ENCODE peak calls at places on chromosome 22, in four cellular contexts. M is HFF-Myc, B is fibroblast of the aortic adventitia, F is foreskin fibroblast. G is an unnamed sample.

GRCh38 chr22:31932863-31933262 is 11.5 kb upstream of the YWHAH start:
- DNase-seq in F (no peak), B (no peak), M (no peak), G (no peak)

GRCh38 chr22:43313497-43314474 is 29.4 kb downstream of the SCUBE1 start:
- DNase-seq in B (peak), M (no peak), F (no peak), G (peak)

GRCh38 chr22:43697894-43698293 is 114.2 kb downstream of the EFCAB6 start:
- DNase-seq in M (no peak), B (no peak), F (no peak), G (no peak)

GRCh38 chr22:33382427-33382826 is 324.2 kb upstream of the SYN3 start:
- DNase-seq in F (no peak), M (no peak), B (no peak), G (no peak)

GRCh38 chr22:43443072-43443471 is 31.3 kb downstream of the MPPED1 start:
- DNase-seq in M (no peak), F (no peak), B (no peak), G (no peak)

GRCh38 chr22:30806391-30806861 is 111.8 kb downstream of the OSBP2 start:
- DNase-seq in M (peak), B (peak), F (peak), G (peak)

GRCh38 chr22:44496844-44497217 is 1.2 kb downstream of the RTL6 start:
- DNase-seq in M (no peak), F (no peak), B (no peak), G (no peak)

GRCh38 chr22:44424867-44425351 is 73.1 kb downstream of the RTL6 start:
- DNase-seq in F (no peak), B (no peak), M (no peak), G (no peak)

GRCh38 chr22:32528984-32529982 is 54.7 kb downstream of the FBXO7 start:
- DNase-seq in F (peak), M (peak), B (peak), G (peak)

GRCh38 chr22:48178536-48178935 is 1416.1 kb downstream of the TBC1D22A start:
- DNase-seq in B (no peak), M (no peak), F (no peak), G (no peak)

GRCh38 chr22:30298005-30298701 is 8.8 kb upstream of the CASTOR1 start:
- DNase-seq in F (no peak), B (no peak), M (no peak), G (no peak)

GRCh38 chr22:33811686-33812085 is 108.6 kb downstream of the LARGE1 start:
- DNase-seq in B (peak), F (no peak), M (no peak), G (no peak)

GRCh38 chr22:35632902-35633301 is 15.3 kb upstream of the APOL6 start:
- DNase-seq in B (no peak), F (no peak), M (no peak), G (no peak)

GRCh38 chr22:26610072-26610958 is 7.5 kb downstream of the CRYBB1 start:
- DNase-seq in M (peak), B (peak), F (peak), G (peak)

GRCh38 chr22:30743257-30744020 is 48.8 kb downstream of the OSBP2 start:
- DNase-seq in B (no peak), F (no peak), M (no peak), G (no peak)

GRCh38 chr22:19524170-19525115 is at the start of gene CLDN5:
- DNase-seq in B (no peak), M (no peak), F (peak), G (peak)

GRCh38 chr22:43128928-43129424 is 14.2 kb downstream of the MCAT start:
- DNase-seq in B (no peak), M (no peak), F (no peak), G (no peak)

GRCh38 chr22:35634981-35635540 is 13.2 kb upstream of the APOL6 start:
- DNase-seq in F (no peak), B (no peak), M (no peak), G (no peak)

GRCh38 chr22:27687984-27688545 is 113.5 kb downstream of the MN1 start:
- DNase-seq in B (no peak), F (no peak), M (no peak), G (no peak)

GRCh38 chr22:38314140-38314991 is 2.9 kb downstream of the CSNK1E start:
- DNase-seq in M (no peak), B (peak), F (no peak), G (peak)

GRCh38 chr22:35552186-35552842 is 11.7 kb downstream of the RASD2 start:
- DNase-seq in B (no peak), M (no peak), F (no peak), G (peak)

GRCh38 chr22:27138471-27138870 is 481.1 kb downstream of the MIAT start:
- DNase-seq in M (no peak), B (no peak), F (no peak), G (no peak)

GRCh38 chr22:27318516-27318915 is 483.0 kb downstream of the MN1 start:
- DNase-seq in F (peak), B (peak), M (peak), G (peak)

GRCh38 chr22:43867839-43868652 is 5.7 kb upstream of the SULT4A1 start:
- DNase-seq in B (peak), F (peak), M (peak), G (peak)

GRCh38 chr22:50696251-50696798 is 23.7 kb downstream of the SHANK3 start:
- DNase-seq in M (no peak), F (no peak), B (no peak), G (no peak)

GRCh38 chr22:50694766-50695420 is 22.3 kb downstream of the SHANK3 start:
- DNase-seq in F (no peak), B (no peak), M (no peak), G (no peak)

GRCh38 chr22:50693462-50693861 is 20.8 kb downstream of the SHANK3 start:
- DNase-seq in F (no peak), B (no peak), M (no peak), G (no peak)

GRCh38 chr22:50695421-50696250 is 23.0 kb downstream of the SHANK3 start:
- DNase-seq in M (no peak), B (no peak), F (no peak), G (no peak)

GRCh38 chr22:50694099-50694498 is 21.5 kb downstream of the SHANK3 start:
- DNase-seq in F (no peak), M (no peak), B (peak), G (peak)
- TF ChIP-seq CTCF in F (no peak), M (no peak), B (no peak), G (no peak)

DNA sequence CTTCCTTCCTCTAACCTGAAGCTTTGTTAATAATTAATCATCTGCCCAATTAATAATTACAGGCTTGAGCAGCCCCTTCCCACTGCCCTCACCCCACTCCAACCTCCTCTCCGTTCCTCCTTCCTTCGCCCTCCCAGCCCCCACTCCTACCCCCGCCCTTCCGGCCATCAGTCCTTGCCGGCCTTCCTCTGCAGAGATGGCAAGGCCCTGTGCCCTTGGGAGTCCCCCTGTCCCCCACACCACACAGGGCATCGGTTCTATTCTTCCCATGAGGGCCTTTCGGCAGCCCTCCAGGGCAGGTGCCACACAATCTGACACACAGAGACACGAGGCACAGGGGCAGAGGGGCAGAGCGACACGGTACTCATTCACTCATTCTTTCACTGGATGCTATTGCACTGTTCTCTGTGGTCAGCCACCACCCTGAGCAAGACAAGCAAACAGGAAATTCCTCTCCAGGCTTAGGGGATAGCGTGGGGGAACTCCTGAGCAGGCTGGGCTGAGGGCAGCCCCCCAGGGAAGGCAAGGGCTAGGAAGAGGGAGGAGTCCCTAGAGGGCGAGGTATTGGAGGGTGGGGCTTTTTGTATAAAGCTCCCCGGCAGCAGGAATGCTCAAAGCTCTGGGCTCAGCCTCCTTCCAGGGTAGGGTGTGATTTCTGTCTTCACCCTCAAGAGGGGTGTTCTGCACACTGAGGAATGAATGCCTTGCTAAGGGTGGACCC is 14.8 kb downstream of the MGAT3 start:
- DNase-seq in B (peak), F (no peak), M (no peak), G (peak)
- H3K4me3 ChIP-seq in B (no peak), F (no peak), M (no peak), G (no peak)

GRCh38 chr22:24498826-24499225 is 3.7 kb downstream of the UPB1 start:
- DNase-seq in B (no peak), M (no peak), F (no peak), G (no peak)

GRCh38 chr22:24500251-24500820 is 5.2 kb downstream of the UPB1 start:
- DNase-seq in F (no peak), B (no peak), M (no peak), G (no peak)

GRCh38 chr22:24497879-24498278 is 2.7 kb downstream of the UPB1 start:
- DNase-seq in B (no peak), F (no peak), M (no peak), G (no peak)

GRCh38 chr22:24501366-24502005 is 6.4 kb downstream of the UPB1 start:
- DNase-seq in M (no peak), B (no peak), F (no peak), G (no peak)

DNA sequence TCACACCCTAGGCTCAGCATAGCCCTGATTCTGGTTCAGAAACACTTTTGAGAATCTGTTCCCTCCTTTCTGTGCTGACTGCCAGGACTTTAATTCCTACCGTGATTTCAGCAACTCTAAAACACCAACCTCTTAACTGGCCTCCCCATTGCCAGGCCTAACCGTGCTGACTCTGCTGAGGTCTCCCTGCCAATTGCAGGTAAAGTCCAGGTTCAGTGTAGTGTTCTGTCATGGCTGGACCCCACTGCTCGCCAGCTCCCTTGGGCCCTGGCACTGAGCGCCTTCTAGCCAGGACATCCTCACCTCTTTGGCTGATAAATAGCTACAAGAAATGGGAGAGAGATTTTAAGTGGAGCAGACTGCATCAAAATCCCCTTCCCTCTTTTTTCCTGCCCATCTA is 4.6 kb downstream of the UPB1 start:
- DNase-seq in M (no peak), B (no peak), F (no peak), G (no peak)
- TF ChIP-seq CTCF in M (no peak), B (no peak), F (no peak), G (no peak)

GRCh38 chr22:37281195-37281594 is 1.1 kb upstream of the CYTH4 start:
- DNase-seq in B (no peak), F (no peak), M (no peak), G (no peak)

GRCh38 chr22:37283393-37283937 is 1.2 kb downstream of the CYTH4 start:
- DNase-seq in M (no peak), F (no peak), B (no peak), G (no peak)

GRCh38 chr22:37282385-37282677 is at the start of gene CYTH4:
- DNase-seq in F (no peak), B (no peak), M (no peak), G (no peak)

GRCh38 chr22:37280718-37281117 is 1.6 kb upstream of the CYTH4 start:
- DNase-seq in M (no peak), F (no peak), B (no peak), G (no peak)

GRCh38 chr22:37281646-37282384 is 493 bp upstream of the CYTH4 start:
- DNase-seq in B (no peak), F (no peak), M (no peak), G (no peak)
- H3K4me3 ChIP-seq in B (no peak), F (no peak), M (no peak), G (no peak)

DNA sequence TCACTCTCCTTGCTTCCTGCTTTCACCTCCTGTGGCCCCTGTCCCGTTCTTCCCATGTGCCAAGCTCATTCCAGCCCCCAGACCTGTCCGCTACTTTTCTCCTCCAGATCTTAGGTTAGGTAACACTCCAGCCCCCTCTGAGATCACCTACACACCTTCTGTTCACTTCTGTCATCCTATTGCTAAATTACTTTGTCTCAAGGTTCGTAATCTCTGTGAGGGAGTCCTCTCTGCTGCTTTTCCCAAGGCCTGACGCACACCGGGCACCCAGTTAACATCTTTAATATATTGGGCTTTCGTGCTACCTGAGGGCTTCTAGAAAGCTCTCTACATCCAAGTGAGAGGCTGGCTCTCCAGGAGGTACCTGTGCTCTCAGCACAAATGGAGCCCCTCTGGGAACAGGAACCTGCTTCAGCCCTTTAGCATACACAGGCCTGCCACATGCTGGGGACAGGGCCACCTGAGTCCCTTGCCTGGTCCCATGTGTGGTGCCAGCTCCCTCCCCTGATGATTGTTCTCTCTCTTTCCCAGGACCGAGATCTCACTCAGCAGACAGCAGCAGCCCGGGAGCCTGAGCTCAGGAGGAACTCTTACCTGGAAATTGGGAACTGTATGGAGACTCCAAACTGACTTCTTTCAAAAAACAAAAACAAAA is 8.5 kb downstream of the C22orf31 start:
- DNase-seq in F (no peak), M (no peak), B (no peak), G (no peak)
- TF ChIP-seq CTCF in F (no peak), M (no peak), B (no peak), G (no peak)

GRCh38 chr22:22798232-22798616 is 89.4 kb upstream of the IGLL5 start:
- DNase-seq in F (no peak), M (no peak), B (no peak), G (no peak)
- H3K4me3 ChIP-seq in F (no peak), M (no peak), B (no peak), G (no peak)

DNA sequence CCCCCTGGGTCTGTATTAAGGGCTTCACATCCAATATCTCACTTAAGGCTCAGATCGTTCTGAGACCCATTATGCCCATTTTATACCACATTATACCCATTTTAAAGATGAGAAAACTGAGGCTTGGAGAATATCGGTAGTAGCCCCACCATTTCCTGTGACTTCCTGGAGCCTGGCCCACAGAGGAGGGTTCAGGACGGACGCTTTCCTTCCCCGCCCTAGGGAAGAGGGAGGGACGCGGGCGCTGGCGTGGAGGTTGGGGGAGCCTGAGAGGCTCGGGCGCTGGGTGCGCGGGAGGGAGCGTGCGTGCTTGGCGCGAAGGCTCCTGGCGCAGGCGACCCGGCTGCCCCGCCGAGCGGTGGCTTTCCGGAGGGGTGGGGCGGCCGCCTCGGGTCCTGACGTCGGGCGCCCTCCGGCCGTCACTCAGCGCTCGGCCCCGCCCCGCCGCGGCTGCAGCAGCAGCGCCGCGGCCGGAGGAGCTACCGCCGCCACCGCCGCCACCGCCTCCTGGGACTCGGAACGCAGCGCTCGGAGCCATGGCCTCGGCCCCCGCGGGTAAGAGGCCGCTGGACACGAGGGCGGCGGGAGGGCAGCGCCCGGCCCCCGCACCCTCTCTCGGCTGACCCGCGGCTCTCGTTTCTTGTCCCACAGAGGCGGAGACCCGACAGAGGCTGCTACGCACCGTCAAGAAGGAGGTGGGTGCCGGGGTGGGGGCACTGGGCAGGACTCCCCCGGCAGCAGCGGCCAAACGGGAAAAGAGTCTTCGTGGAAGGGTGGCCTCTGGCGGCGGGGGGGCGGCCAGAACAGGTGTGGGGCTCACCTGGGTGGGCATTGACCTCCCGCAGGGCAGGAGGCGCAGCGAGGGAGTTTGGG is at the start of gene SGSM1:
- DNase-seq in B (no peak), M (no peak), F (peak), G (peak)
- TF ChIP-seq CTCF in B (no peak), M (no peak), F (no peak), G (no peak)

DNA sequence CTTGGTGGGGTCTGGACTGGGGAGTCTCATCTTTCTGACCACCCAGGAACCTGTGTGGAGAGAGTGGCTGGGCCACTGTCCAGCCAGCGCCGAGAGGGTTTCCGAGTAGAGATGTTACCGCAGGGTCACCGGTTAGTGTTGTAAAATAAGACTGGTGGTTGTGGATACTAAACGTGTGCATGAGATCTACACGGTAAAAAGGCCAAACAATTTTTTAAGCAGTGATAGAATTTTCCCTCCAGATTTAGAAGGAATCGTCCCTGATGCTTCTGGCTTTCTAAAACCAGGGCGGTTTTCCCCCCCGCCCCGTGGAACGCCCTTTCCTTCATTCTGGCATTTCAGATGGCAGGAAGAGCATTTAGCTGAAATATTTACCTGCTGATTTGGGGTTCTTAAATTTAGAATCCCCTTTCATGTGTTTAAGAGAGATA is 72.6 kb upstream of the PPARA start:
- DNase-seq in B (peak), F (no peak), M (no peak), G (no peak)
- H3K4me3 ChIP-seq in B (peak), F (peak), M (peak), G (peak)

GRCh38 chr22:50469377-50470305 is 5.2 kb downstream of the SBF1 start:
- DNase-seq in F (peak), M (peak), B (no peak), G (peak)
- TF ChIP-seq CTCF in F (no peak), M (no peak), B (no peak), G (no peak)

GRCh38 chr22:25114369-25115362 is 85.0 kb upstream of the CRYBB3 start:
- DNase-seq in B (no peak), M (no peak), F (no peak), G (no peak)

GRCh38 chr22:25111579-25112517 is 87.8 kb upstream of the CRYBB3 start:
- DNase-seq in F (no peak), M (no peak), B (no peak), G (no peak)

GRCh38 chr22:25112538-25113253 is 87.0 kb upstream of the CRYBB3 start:
- DNase-seq in B (no peak), M (no peak), F (no peak), G (no peak)

GRCh38 chr22:25110846-25111578 is 88.6 kb upstream of the CRYBB3 start:
- DNase-seq in F (peak), M (peak), B (peak), G (peak)

DNA sequence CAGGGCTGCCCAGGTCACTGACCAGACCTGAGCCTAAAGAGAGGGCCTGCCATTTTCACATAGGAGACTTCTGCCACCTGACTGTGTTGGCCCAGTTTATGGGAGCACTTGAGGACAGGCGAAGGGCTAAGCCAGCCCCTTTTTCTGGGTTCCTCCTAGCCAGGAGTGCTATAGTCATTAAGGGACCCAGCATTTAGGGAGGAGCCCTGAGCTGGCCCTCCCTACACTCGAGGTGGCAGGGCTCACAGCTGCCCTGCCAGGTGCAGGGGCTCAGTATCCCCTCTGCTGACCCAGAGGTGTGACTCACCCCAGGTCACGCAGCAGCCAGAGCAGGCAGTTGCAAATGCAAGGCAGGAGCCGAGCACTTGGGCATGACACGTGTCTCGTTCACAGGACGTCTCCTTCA is 86.3 kb upstream of the CRYBB3 start:
- DNase-seq in F (no peak), M (no peak), B (no peak), G (no peak)
- H3K4me3 ChIP-seq in F (no peak), M (no peak), B (no peak), G (no peak)

G was measured in astrocyte of the spinal cord.